ENCODE peak calls at places on chromosome 21, in nine cellular contexts. U is CD8-positive, alpha-beta memory T cell; J is Peyer's patch; L is adipocyte; K is A673; F is upper lobe of right lung; Y is thoracic aorta; W is aorta; T is right lobe of liver. D is an unnamed sample.
A peak's percentile ranks its signal among the peaks of the same experiment; 100 is the strongest.

GRCh38 chr21:38669186-38669585 is 136.5 kb upstream of the ETS2 start:
- DNase-seq in F (no peak), T (no peak), W (no peak), Y (no peak), K (peak; percentile 46), U (no peak), J (no peak), L (peak; percentile 55), D (no peak)

GRCh38 chr21:31503939-31504338 is 155.6 kb upstream of the SOD1 start:
- DNase-seq in Y (no peak), J (no peak), U (no peak), T (no peak), K (no peak), F (no peak), L (no peak), W (peak; percentile 1), D (no peak)

GRCh38 chr21:41597227-41597626 is 89.3 kb upstream of the TMPRSS2 start:
- DNase-seq in Y (no peak), W (no peak), F (no peak), U (no peak), K (no peak), J (peak; percentile 5), T (no peak), L (no peak), D (no peak)

GRCh38 chr21:36188937-36189336 is 32.3 kb downstream of the DOP1B start:
- DNase-seq in U (no peak), W (no peak), F (no peak), T (no peak), Y (no peak), K (no peak), L (no peak), J (no peak), D (no peak)

GRCh38 chr21:42307106-42307505 is 8.1 kb downstream of the TFF3 start:
- DNase-seq in T (no peak), W (no peak), U (no peak), F (no peak), Y (no peak), K (no peak), L (no peak), J (no peak), D (no peak)

GRCh38 chr21:35436899-35437298 is 387.8 kb upstream of the RUNX1 start:
- DNase-seq in K (no peak), J (no peak), F (no peak), W (no peak), T (no peak), U (no peak), L (no peak), Y (no peak), D (no peak)

GRCh38 chr21:34885636-34886553 is 163.2 kb downstream of the RUNX1 start:
- DNase-seq in L (peak; percentile 45), W (no peak), Y (no peak), K (no peak), T (no peak), J (peak; percentile 71), U (no peak), F (no peak), D (no peak)

GRCh38 chr21:42385619-42386018 is 10.2 kb downstream of the TMPRSS3 start:
- DNase-seq in T (no peak), W (peak; percentile 10), Y (no peak), J (no peak), K (no peak), L (no peak), U (no peak), F (peak; percentile 37), D (no peak)

GRCh38 chr21:27298465-27298864 is 331.6 kb upstream of the ADAMTS5 start:
- DNase-seq in J (no peak), F (no peak), W (no peak), L (no peak), T (no peak), K (no peak), Y (no peak), U (no peak), D (no peak)

GRCh38 chr21:25169370-25169769 is 437.9 kb downstream of the MRPL39 start:
- DNase-seq in F (no peak), T (no peak), U (no peak), L (no peak), J (no peak), Y (no peak), W (no peak), K (no peak), D (no peak)

GRCh38 chr21:42414928-42415769 is 11.4 kb downstream of the UBASH3A start:
- DNase-seq in F (peak; percentile 59), W (no peak), K (peak; percentile 76), J (peak; percentile 87), Y (no peak), L (peak; percentile 8), U (peak; percentile 86), T (no peak), D (no peak)

GRCh38 chr21:38920631-38921398 is 115.1 kb downstream of the ETS2 start:
- DNase-seq in K (no peak), Y (no peak), W (no peak), F (no peak), J (peak; percentile 19), U (no peak), L (peak; percentile 73), T (no peak), D (no peak)

GRCh38 chr21:38993561-38993960 is 187.8 kb downstream of the ETS2 start:
- DNase-seq in J (peak; percentile 70), T (no peak), K (peak; percentile 22), U (no peak), L (peak; percentile 93), W (peak; percentile 82), Y (peak; percentile 79), F (no peak), D (peak; percentile 76)

GRCh38 chr21:36847189-36847588 is 119.3 kb downstream of the HLCS start:
- DNase-seq in L (peak; percentile 80), Y (no peak), J (no peak), U (no peak), K (peak; percentile 44), T (no peak), W (no peak), F (no peak), D (no peak)

GRCh38 chr21:20790113-20790512 is 208.1 kb upstream of the NCAM2 start:
- DNase-seq in J (no peak), W (no peak), Y (no peak), L (no peak), F (no peak), U (no peak), T (no peak), K (no peak), D (no peak)

GRCh38 chr21:41180752-41181151 is 12.8 kb downstream of the BACE2 start:
- DNase-seq in K (no peak), F (no peak), T (no peak), W (no peak), J (no peak), U (no peak), Y (no peak), L (no peak), D (no peak)

GRCh38 chr21:21003701-21004100 is 5.5 kb downstream of the NCAM2 start:
- DNase-seq in U (no peak), J (no peak), T (no peak), W (no peak), Y (no peak), L (peak; percentile 60), F (no peak), K (peak; percentile 88), D (no peak)

GRCh38 chr21:40841524-40842196 is 5.3 kb downstream of the DSCAM start:
- DNase-seq in J (no peak), F (peak; percentile 80), W (no peak), Y (no peak), T (peak; percentile 60), U (no peak), K (peak; percentile 24), L (peak; percentile 72), D (peak; percentile 12)

GRCh38 chr21:41966872-41967621 is 13.2 kb upstream of the C2CD2 start:
- DNase-seq in F (no peak), K (no peak), L (no peak), U (no peak), T (peak; percentile 23), W (no peak), J (peak; percentile 31), Y (no peak), D (no peak)

GRCh38 chr21:46425566-46425965 is 33.1 kb upstream of the DIP2A start:
- DNase-seq in K (no peak), T (no peak), W (no peak), U (peak; percentile 74), Y (no peak), J (no peak), F (no peak), L (no peak), D (no peak)

GRCh38 chr21:35044770-35045538 is 4.1 kb downstream of the RUNX1 start:
- DNase-seq in K (no peak), T (no peak), W (no peak), L (no peak), F (no peak), U (no peak), J (no peak), Y (no peak), D (no peak)

GRCh38 chr21:26368591-26368990 is 198.0 kb upstream of the APP start:
- DNase-seq in W (no peak), L (no peak), T (no peak), U (no peak), J (no peak), Y (no peak), F (no peak), K (no peak), D (no peak)

GRCh38 chr21:29326914-29327554 is 28.3 kb downstream of the BACH1 start:
- DNase-seq in Y (no peak), U (no peak), J (no peak), T (no peak), K (no peak), L (no peak), W (no peak), F (no peak), D (no peak)
- H3K4me3 ChIP-seq in Y (no peak overlapping the region), U (no peak overlapping the region), J (no peak overlapping the region), T (no peak overlapping the region), K (no peak overlapping the region), L (no peak overlapping the region), W (no peak overlapping the region), F (no peak overlapping the region), D (no peak overlapping the region)

GRCh38 chr21:33403786-33404571 is 766 bp downstream of the IFNGR2 start:
- DNase-seq in K (peak; percentile 42), F (peak; percentile 85), L (peak; percentile 85), T (peak; percentile 73), Y (no peak), J (peak; percentile 79), U (no peak), W (peak; percentile 92), D (no peak)
- H3K4me1 ChIP-seq in K (peaks cover 18% of the 10 kb centered on the region), F (peaks cover 21% of the 10 kb centered on the region), L (peaks cover 28% of the 10 kb centered on the region), T (peaks cover 23% of the 10 kb centered on the region), Y (peaks cover 15% of the 10 kb centered on the region), J (no peaks in the 10 kb centered on the region), U (peaks cover 29% of the 10 kb centered on the region), W (no peaks in the 10 kb centered on the region), D (peaks cover 28% of the 10 kb centered on the region)

DNA sequence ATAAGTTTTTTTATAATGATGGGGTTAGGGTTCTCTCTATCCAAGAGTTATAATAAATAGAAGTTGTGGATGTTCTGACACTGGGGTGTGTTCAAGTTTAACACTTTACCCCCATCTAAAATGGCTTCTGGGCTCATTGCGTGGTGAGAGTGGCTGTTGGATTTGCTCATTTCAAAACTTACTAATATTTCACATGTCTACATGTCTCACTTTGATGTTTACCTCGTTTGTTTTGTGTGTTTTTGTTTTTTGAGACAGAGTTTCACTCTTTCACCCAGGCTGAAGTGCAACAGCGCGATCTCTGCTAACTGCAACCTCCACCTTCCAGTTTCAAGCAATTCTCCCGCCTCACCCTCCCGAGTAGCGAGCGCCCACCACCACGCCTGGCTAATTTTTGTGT is 3.7 kb downstream of the RRP1B start:
- DNase-seq in K (no peak), T (no peak), Y (no peak), F (no peak), J (no peak), W (no peak), L (no peak), U (no peak), D (no peak)
- H3K4me3 ChIP-seq in K (no peak overlapping the region), T (no peak overlapping the region), Y (no peak overlapping the region), F (no peak overlapping the region), J (no peak overlapping the region), W (no peak overlapping the region), L (no peak overlapping the region), U (no peak overlapping the region), D (no peak overlapping the region)

GRCh38 chr21:15751561-15751960 is 21.8 kb downstream of the USP25 start:
- DNase-seq in F (no peak), J (no peak), L (peak; percentile 65), U (no peak), W (no peak), T (no peak), Y (no peak), K (no peak), D (no peak)
- H3K4me1 ChIP-seq in F (peaks cover 49% of the 10 kb centered on the region), J (peaks cover 5% of the 10 kb centered on the region), L (peaks cover 43% of the 10 kb centered on the region), U (peaks cover 55% of the 10 kb centered on the region), W (peaks cover 12% of the 10 kb centered on the region), T (peaks cover 43% of the 10 kb centered on the region), Y (peaks cover 30% of the 10 kb centered on the region), K (peaks cover 21% of the 10 kb centered on the region), D (no peaks in the 10 kb centered on the region)

D was measured in tibial nerve.